ENCODE peak calls at places on chromosome 15, in ten cellular contexts. O is Peyer's patch; M is left cardiac atrium; S is A549; A is anterior cingulate cortex; N is endothelial cell; T is Right ventricle myocardium superior; B is activated CD4-positive, alpha-beta T cell treated with anti-CD3 and anti-CD28 coated beads, Interleukin-2, amount 50 U/mL, for 24 hours; F is WTC11; L is dermis microvascular lymphatic vessel endothelial cell. G is an unnamed sample.

GRCh38 chr15:90513448-90513847 is 16.3 kb upstream of the CRTC3 start:
- DNase-seq in O (no peak), M (no peak), S (no peak), A (no peak), N (no peak), T (no peak), B (no peak), F (no peak), L (no peak), G (no peak)

GRCh38 chr15:99103279-99103678 is 1.6 kb upstream of the SYNM start:
- DNase-seq in O (no peak), M (no peak), S (no peak), A (no peak), N (no peak), T (no peak), B (no peak), F (no peak), L (no peak), G (no peak)

GRCh38 chr15:25846377-25846776 is 16.8 kb downstream of the ATP10A start:
- DNase-seq in O (peak; percentile 68), M (no peak), S (no peak), A (no peak), N (no peak), T (no peak), B (no peak), F (no peak), L (no peak), G (no peak)

GRCh38 chr15:48096813-48097212 is 24.0 kb upstream of the SLC24A5 start:
- DNase-seq in O (no peak), M (no peak), S (no peak), A (peak; percentile 1), N (no peak), T (no peak), B (no peak), F (no peak), L (no peak), G (no peak)

GRCh38 chr15:97903560-97904195 is 56.8 kb upstream of the ARRDC4 start:
- DNase-seq in O (no peak), M (no peak), S (no peak), A (no peak), N (no peak), T (no peak), B (no peak), F (no peak), L (no peak), G (peak; percentile 30)

GRCh38 chr15:66780172-66780972 is 78.3 kb downstream of the SMAD6 start:
- DNase-seq in O (peak; percentile 60), M (no peak), S (peak; percentile 61), A (no peak), N (no peak), T (no peak), B (no peak), F (no peak), L (peak; percentile 29), G (no peak)

GRCh38 chr15:78455749-78456148 is 17.7 kb downstream of the IREB2 start:
- DNase-seq in O (no peak), M (no peak), S (no peak), A (no peak), N (no peak), T (no peak), B (no peak), F (no peak), L (no peak), G (peak; percentile 55)

GRCh38 chr15:45456212-45457106 is 66.1 kb downstream of the SLC30A4 start:
- DNase-seq in O (peak; percentile 84), M (peak; percentile 48), S (peak; percentile 89), A (no peak), N (no peak), T (no peak), B (peak; percentile 27), F (no peak), L (peak; percentile 93), G (no peak)

GRCh38 chr15:101669744-101670143 is 17.6 kb upstream of the TM2D3 start:
- DNase-seq in O (no peak), M (no peak), S (no peak), A (no peak), N (no peak), T (no peak), B (no peak), F (no peak), L (no peak), G (no peak)

GRCh38 chr15:86620113-86620512 is 540.4 kb downstream of the AGBL1 start:
- DNase-seq in O (no peak), M (no peak), S (no peak), A (no peak), N (no peak), T (no peak), B (no peak), F (no peak), L (no peak), G (no peak)

GRCh38 chr15:59687831-59688230 is 1.3 kb downstream of the BNIP2 start:
- DNase-seq in O (no peak), M (no peak), S (no peak), A (no peak), N (no peak), T (no peak), B (no peak), F (no peak), L (peak; percentile 67), G (no peak)

GRCh38 chr15:68812596-68813548 is 7.8 kb downstream of the ANP32A start:
- DNase-seq in O (no peak), M (no peak), S (no peak), A (no peak), N (no peak), T (no peak), B (no peak), F (no peak), L (no peak), G (peak; percentile 48)

GRCh38 chr15:91946914-91947313 is 93.4 kb downstream of the SLCO3A1 start:
- DNase-seq in O (no peak), M (no peak), S (no peak), A (no peak), N (peak; percentile 27), T (no peak), B (no peak), F (no peak), L (no peak), G (no peak)